ENCODE peak calls at places on chromosomes 7 and 10, in five cellular contexts. One of them, this sample, is unnamed.

GRCh38 chr7:132430863-132431822 is 145.1 kb downstream of the PLXNA4 start:
- DNase-seq in stimulated activated naive CD4-positive, alpha-beta T cell: no peak
- DNase-seq in Right ventricle myocardium inferior: no peak
- DNase-seq in Calu3: peak
- DNase-seq in heart left ventricle: no peak
- DNase-seq in this sample: no peak

GRCh38 chr10:118332948-118333710 is 9.0 kb downstream of the FAM204A start:
- DNase-seq in stimulated activated naive CD4-positive, alpha-beta T cell: no peak
- DNase-seq in Calu3: peak
- DNase-seq in heart left ventricle: no peak
- DNase-seq in Right ventricle myocardium inferior: no peak
- DNase-seq in this sample: no peak

GRCh38 chr7:21355406-21355874 is 72.4 kb upstream of the SP4 start:
- DNase-seq in heart left ventricle: no peak
- DNase-seq in Calu3: peak
- DNase-seq in Right ventricle myocardium inferior: no peak
- DNase-seq in stimulated activated naive CD4-positive, alpha-beta T cell: no peak
- DNase-seq in this sample: no peak

GRCh38 chr10:87925570-87925969 is 62.1 kb downstream of the PTEN start:
- DNase-seq in stimulated activated naive CD4-positive, alpha-beta T cell: no peak
- DNase-seq in Calu3: peak
- DNase-seq in heart left ventricle: no peak
- DNase-seq in Right ventricle myocardium inferior: no peak
- DNase-seq in this sample: no peak

GRCh38 chr10:28147706-28148105 is 148.8 kb upstream of the ODAD2 start:
- DNase-seq in Calu3: no peak
- DNase-seq in Right ventricle myocardium inferior: no peak
- DNase-seq in stimulated activated naive CD4-positive, alpha-beta T cell: no peak
- DNase-seq in heart left ventricle: no peak
- DNase-seq in this sample: no peak

GRCh38 chr7:132560825-132561529 is 15.3 kb downstream of the PLXNA4 start:
- DNase-seq in stimulated activated naive CD4-positive, alpha-beta T cell: no peak
- DNase-seq in heart left ventricle: no peak
- DNase-seq in Calu3: no peak
- DNase-seq in Right ventricle myocardium inferior: no peak
- DNase-seq in this sample: no peak

GRCh38 chr7:123643495-123644428 is 11.9 kb upstream of the LMOD2 start:
- DNase-seq in Calu3: peak
- DNase-seq in Right ventricle myocardium inferior: no peak
- DNase-seq in heart left ventricle: peak
- DNase-seq in stimulated activated naive CD4-positive, alpha-beta T cell: no peak
- DNase-seq in this sample: no peak

GRCh38 chr10:122876493-122876855 is 2.9 kb downstream of the FAM24B start:
- DNase-seq in heart left ventricle: no peak
- DNase-seq in stimulated activated naive CD4-positive, alpha-beta T cell: no peak
- DNase-seq in Right ventricle myocardium inferior: no peak
- DNase-seq in Calu3: no peak
- DNase-seq in this sample: no peak

GRCh38 chr7:79876769-79877362 is 257.8 kb upstream of the GNAI1 start:
- DNase-seq in heart left ventricle: no peak
- DNase-seq in Right ventricle myocardium inferior: no peak
- DNase-seq in Calu3: peak
- DNase-seq in stimulated activated naive CD4-positive, alpha-beta T cell: no peak
- DNase-seq in this sample: no peak

GRCh38 chr10:47318706-47319105 is 3.5 kb upstream of the GDF2 start:
- DNase-seq in Right ventricle myocardium inferior: no peak
- DNase-seq in stimulated activated naive CD4-positive, alpha-beta T cell: no peak
- DNase-seq in Calu3: no peak
- DNase-seq in heart left ventricle: no peak
- DNase-seq in this sample: peak

GRCh38 chr7:77950548-77950947 is 152.0 kb downstream of the PHTF2 start:
- DNase-seq in stimulated activated naive CD4-positive, alpha-beta T cell: no peak
- DNase-seq in Calu3: no peak
- DNase-seq in Right ventricle myocardium inferior: no peak
- DNase-seq in heart left ventricle: no peak
- DNase-seq in this sample: no peak

GRCh38 chr7:131293018-131293417 is 34.7 kb upstream of the MKLN1 start:
- DNase-seq in heart left ventricle: peak
- DNase-seq in Right ventricle myocardium inferior: no peak
- DNase-seq in Calu3: no peak
- DNase-seq in stimulated activated naive CD4-positive, alpha-beta T cell: no peak
- DNase-seq in this sample: no peak

GRCh38 chr7:8125680-8126444 is 136.1 kb downstream of the ICA1 start:
- DNase-seq in Right ventricle myocardium inferior: no peak
- DNase-seq in stimulated activated naive CD4-positive, alpha-beta T cell: peak
- DNase-seq in heart left ventricle: no peak
- DNase-seq in Calu3: no peak
- DNase-seq in this sample: no peak

GRCh38 chr7:102834999-102835398 is 77.8 kb upstream of the LRRC17 start:
- DNase-seq in Right ventricle myocardium inferior: no peak
- DNase-seq in Calu3: no peak
- DNase-seq in heart left ventricle: no peak
- DNase-seq in stimulated activated naive CD4-positive, alpha-beta T cell: no peak
- DNase-seq in this sample: no peak

GRCh38 chr7:33449847-33450246 is 320.5 kb downstream of the BBS9 start:
- DNase-seq in stimulated activated naive CD4-positive, alpha-beta T cell: no peak
- DNase-seq in Right ventricle myocardium inferior: no peak
- DNase-seq in heart left ventricle: no peak
- DNase-seq in Calu3: no peak
- DNase-seq in this sample: no peak

GRCh38 chr7:78673272-78673671 is 780.2 kb downstream of the MAGI2 start:
- DNase-seq in Right ventricle myocardium inferior: no peak
- DNase-seq in Calu3: peak
- DNase-seq in heart left ventricle: no peak
- DNase-seq in stimulated activated naive CD4-positive, alpha-beta T cell: no peak
- DNase-seq in this sample: no peak

GRCh38 chr7:56110611-56111010 is 4.3 kb upstream of the CHCHD2 start:
- DNase-seq in Right ventricle myocardium inferior: no peak
- DNase-seq in Calu3: no peak
- DNase-seq in heart left ventricle: no peak
- DNase-seq in stimulated activated naive CD4-positive, alpha-beta T cell: no peak
- DNase-seq in this sample: no peak

GRCh38 chr10:3421537-3422257 is 249.1 kb upstream of the PITRM1 start:
- DNase-seq in Right ventricle myocardium inferior: no peak
- DNase-seq in Calu3: no peak
- DNase-seq in heart left ventricle: no peak
- DNase-seq in stimulated activated naive CD4-positive, alpha-beta T cell: no peak
- DNase-seq in this sample: no peak

GRCh38 chr7:72307566-72307965 is 104.6 kb downstream of the CALN1 start:
- DNase-seq in Right ventricle myocardium inferior: no peak
- DNase-seq in stimulated activated naive CD4-positive, alpha-beta T cell: no peak
- DNase-seq in heart left ventricle: no peak
- DNase-seq in Calu3: no peak
- DNase-seq in this sample: no peak

GRCh38 chr10:122276611-122277205 is 5.6 kb downstream of the BTBD16 start:
- DNase-seq in Calu3: no peak
- DNase-seq in Right ventricle myocardium inferior: no peak
- DNase-seq in heart left ventricle: no peak
- DNase-seq in stimulated activated naive CD4-positive, alpha-beta T cell: no peak
- DNase-seq in this sample: no peak

GRCh38 chr10:132873395-132873794 is 69.0 kb downstream of the CFAP46 start:
- DNase-seq in heart left ventricle: peak
- DNase-seq in stimulated activated naive CD4-positive, alpha-beta T cell: no peak
- DNase-seq in Calu3: no peak
- DNase-seq in Right ventricle myocardium inferior: peak
- DNase-seq in this sample: peak

GRCh38 chr7:100604078-100604975 is 2.2 kb downstream of the PCOLCE start:
- DNase-seq in Right ventricle myocardium inferior: peak
- DNase-seq in heart left ventricle: peak
- DNase-seq in Calu3: peak
- DNase-seq in stimulated activated naive CD4-positive, alpha-beta T cell: peak
- DNase-seq in this sample: no peak

GRCh38 chr10:108082596-108082995 is 918.1 kb upstream of the SORCS1 start:
- DNase-seq in Right ventricle myocardium inferior: no peak
- DNase-seq in stimulated activated naive CD4-positive, alpha-beta T cell: no peak
- DNase-seq in Calu3: no peak
- DNase-seq in heart left ventricle: no peak
- DNase-seq in this sample: no peak

GRCh38 chr10:48789861-48790739 is 105.4 kb downstream of the WDFY4 start:
- DNase-seq in stimulated activated naive CD4-positive, alpha-beta T cell: no peak
- DNase-seq in heart left ventricle: no peak
- DNase-seq in Right ventricle myocardium inferior: no peak
- DNase-seq in Calu3: no peak
- DNase-seq in this sample: no peak

GRCh38 chr7:81333004-81333403 is 414.2 kb upstream of the SEMA3C start:
- DNase-seq in Right ventricle myocardium inferior: no peak
- DNase-seq in Calu3: no peak
- DNase-seq in heart left ventricle: no peak
- DNase-seq in stimulated activated naive CD4-positive, alpha-beta T cell: no peak
- DNase-seq in this sample: no peak

GRCh38 chr7:34851431-34851830 is 185.9 kb downstream of the DPY19L1 start:
- DNase-seq in stimulated activated naive CD4-positive, alpha-beta T cell: no peak
- DNase-seq in Right ventricle myocardium inferior: no peak
- DNase-seq in heart left ventricle: no peak
- DNase-seq in Calu3: no peak
- DNase-seq in this sample: no peak

GRCh38 chr10:107618461-107619093 is 454.1 kb upstream of the SORCS1 start:
- DNase-seq in stimulated activated naive CD4-positive, alpha-beta T cell: no peak
- DNase-seq in Calu3: no peak
- DNase-seq in heart left ventricle: no peak
- DNase-seq in Right ventricle myocardium inferior: no peak
- DNase-seq in this sample: no peak

GRCh38 chr7:99560834-99561734 is 2.6 kb downstream of the ZNF655 start:
- DNase-seq in heart left ventricle: no peak
- DNase-seq in Right ventricle myocardium inferior: no peak
- DNase-seq in stimulated activated naive CD4-positive, alpha-beta T cell: no peak
- DNase-seq in Calu3: no peak
- DNase-seq in this sample: no peak

GRCh38 chr10:86020139-86020538 is 346.5 kb downstream of the GRID1 start:
- DNase-seq in stimulated activated naive CD4-positive, alpha-beta T cell: no peak
- DNase-seq in Calu3: no peak
- DNase-seq in Right ventricle myocardium inferior: no peak
- DNase-seq in heart left ventricle: no peak
- DNase-seq in this sample: no peak

GRCh38 chr10:76155961-76156360 is 724.5 kb downstream of the LRMDA start:
- DNase-seq in stimulated activated naive CD4-positive, alpha-beta T cell: no peak
- DNase-seq in Right ventricle myocardium inferior: no peak
- DNase-seq in heart left ventricle: no peak
- DNase-seq in Calu3: no peak
- DNase-seq in this sample: no peak

GRCh38 chr7:114759347-114760062 is 162.4 kb upstream of the MDFIC start:
- DNase-seq in Calu3: peak
- DNase-seq in stimulated activated naive CD4-positive, alpha-beta T cell: no peak
- DNase-seq in Right ventricle myocardium inferior: no peak
- DNase-seq in heart left ventricle: no peak
- DNase-seq in this sample: no peak

GRCh38 chr7:87173456-87173855 is 21.2 kb downstream of the DMTF1 start:
- DNase-seq in heart left ventricle: no peak
- DNase-seq in Right ventricle myocardium inferior: no peak
- DNase-seq in Calu3: no peak
- DNase-seq in stimulated activated naive CD4-positive, alpha-beta T cell: no peak
- DNase-seq in this sample: no peak

GRCh38 chr10:104323085-104323484 is 15.2 kb downstream of the ITPRIP start:
- DNase-seq in stimulated activated naive CD4-positive, alpha-beta T cell: no peak
- DNase-seq in Right ventricle myocardium inferior: no peak
- DNase-seq in heart left ventricle: no peak
- DNase-seq in Calu3: no peak
- DNase-seq in this sample: no peak

GRCh38 chr10:100744136-100744979 is 1.0 kb upstream of the PAX2 start:
- DNase-seq in Calu3: no peak
- DNase-seq in Right ventricle myocardium inferior: no peak
- DNase-seq in heart left ventricle: no peak
- DNase-seq in stimulated activated naive CD4-positive, alpha-beta T cell: no peak
- DNase-seq in this sample: no peak

GRCh38 chr7:34838329-34838728 is 180.3 kb downstream of the NPSR1 start:
- DNase-seq in stimulated activated naive CD4-positive, alpha-beta T cell: no peak
- DNase-seq in Right ventricle myocardium inferior: no peak
- DNase-seq in Calu3: no peak
- DNase-seq in heart left ventricle: no peak
- DNase-seq in this sample: no peak

GRCh38 chr7:127250312-127251047 is 2.3 kb downstream of the GRM8 start:
- DNase-seq in Calu3: no peak
- DNase-seq in stimulated activated naive CD4-positive, alpha-beta T cell: no peak
- DNase-seq in Right ventricle myocardium inferior: no peak
- DNase-seq in heart left ventricle: no peak
- DNase-seq in this sample: no peak

GRCh38 chr10:98235876-98236275 is 32.1 kb downstream of the LOXL4 start:
- DNase-seq in Right ventricle myocardium inferior: no peak
- DNase-seq in stimulated activated naive CD4-positive, alpha-beta T cell: no peak
- DNase-seq in heart left ventricle: no peak
- DNase-seq in Calu3: no peak
- DNase-seq in this sample: no peak

GRCh38 chr7:85175217-85175616 is 11.6 kb downstream of the SEMA3D start:
- DNase-seq in Right ventricle myocardium inferior: no peak
- DNase-seq in stimulated activated naive CD4-positive, alpha-beta T cell: no peak
- DNase-seq in heart left ventricle: no peak
- DNase-seq in Calu3: no peak
- DNase-seq in this sample: no peak

This sample was measured in chondrocyte.